ENCODE peak calls at places on chromosomes 6 and 20, in seven cellular contexts. C is kidney; X is adrenal gland; H is left ventricle myocardium inferior; R is CD8-positive, alpha-beta T cell; B is heart right ventricle; W is prostate gland. G is an unnamed sample.

GRCh38 chr20:32553618-32554017 is 31.5 kb downstream of the NOL4L start:
- DNase-seq in C (no peak), X (no peak), H (no peak), R (no peak), B (no peak), W (no peak), G (no peak)

GRCh38 chr6:45808917-45809316 is 206.7 kb downstream of the CLIC5 start:
- DNase-seq in C (no peak), X (no peak), H (no peak), R (no peak), B (no peak), W (no peak), G (no peak)

GRCh38 chr20:52684911-52685310 is 287.2 kb upstream of the TSHZ2 start:
- DNase-seq in C (no peak), X (no peak), H (no peak), R (no peak), B (no peak), W (no peak), G (no peak)

GRCh38 chr6:106882133-106882532 is 92.4 kb downstream of the CD24 start:
- DNase-seq in C (no peak), X (no peak), H (no peak), R (no peak), B (no peak), W (no peak), G (no peak)

GRCh38 chr20:40481743-40482458 is 207.1 kb downstream of the MAFB start:
- DNase-seq in C (no peak), X (no peak), H (no peak), R (no peak), B (no peak), W (no peak), G (no peak)

GRCh38 chr20:19013907-19014306 is 198.5 kb upstream of the SLC24A3 start:
- DNase-seq in C (no peak), X (no peak), H (no peak), R (no peak), B (no peak), W (no peak), G (no peak)

GRCh38 chr20:43389839-43390626 is 67.7 kb upstream of the SRSF6 start:
- DNase-seq in C (no peak), X (no peak), H (no peak), R (no peak), B (no peak), W (no peak), G (no peak)

GRCh38 chr6:119628691-119629621 is 279.4 kb upstream of the MAN1A1 start:
- DNase-seq in C (no peak), X (no peak), H (no peak), R (no peak), B (no peak), W (no peak), G (no peak)

GRCh38 chr20:23152308-23152892 is 66.3 kb upstream of the CD93 start:
- DNase-seq in C (peak; percentile 90), X (peak; percentile 85), H (peak; percentile 83), R (peak; percentile 9), B (peak; percentile 80), W (no peak), G (no peak)

GRCh38 chr6:6577736-6578135 is 10.8 kb upstream of the LY86 start:
- DNase-seq in C (no peak), X (no peak), H (no peak), R (no peak), B (no peak), W (no peak), G (no peak)

GRCh38 chr20:53837126-53837826 is 233.1 kb downstream of the BCAS1 start:
- DNase-seq in C (no peak), X (no peak), H (no peak), R (no peak), B (no peak), W (no peak), G (no peak)

GRCh38 chr20:32289661-32290431 is 12.4 kb downstream of the KIF3B start:
- DNase-seq in C (no peak), X (no peak), H (no peak), R (no peak), B (no peak), W (no peak), G (no peak)

GRCh38 chr6:41748102-41748477 is 893 bp upstream of the PGC start:
- DNase-seq in C (no peak), X (no peak), H (no peak), R (no peak), B (no peak), W (no peak), G (no peak)

GRCh38 chr20:43669332-43669731 is 2.4 kb downstream of the MYBL2 start:
- DNase-seq in C (no peak), X (peak; percentile 68), H (no peak), R (no peak), B (no peak), W (no peak), G (no peak)

GRCh38 chr6:144285798-144286502 is 815 bp downstream of the UTRN start:
- DNase-seq in C (peak; percentile 95), X (peak; percentile 82), H (peak; percentile 83), R (peak; percentile 43), B (peak; percentile 85), W (peak; percentile 68), G (peak; percentile 39)

GRCh38 chr6:45703041-45703739 is 312.5 kb downstream of the CLIC5 start:
- DNase-seq in C (no peak), X (no peak), H (no peak), R (no peak), B (no peak), W (no peak), G (no peak)

GRCh38 chr6:4914412-4915159 is 89.3 kb downstream of the RPP40 start:
- DNase-seq in C (no peak), X (no peak), H (no peak), R (no peak), B (no peak), W (no peak), G (no peak)

GRCh38 chr6:19995575-19996257 is 158.5 kb downstream of the ID4 start:
- DNase-seq in C (no peak), X (no peak), H (no peak), R (no peak), B (no peak), W (no peak), G (no peak)

GRCh38 chr6:154555075-154555677 is 44.7 kb upstream of the CNKSR3 start:
- DNase-seq in C (no peak), X (no peak), H (no peak), R (no peak), B (no peak), W (no peak), G (no peak)

GRCh38 chr6:74343804-74344203 is 647.8 kb downstream of the CD109 start:
- DNase-seq in C (no peak), X (no peak), H (no peak), R (no peak), B (no peak), W (no peak), G (no peak)

GRCh38 chr20:59743767-59744485 is 139.6 kb downstream of the PHACTR3 start:
- DNase-seq in C (no peak), X (no peak), H (no peak), R (no peak), B (no peak), W (no peak), G (no peak)

GRCh38 chr6:106082735-106083398 is 3.3 kb upstream of the PRDM1 start:
- DNase-seq in C (no peak), X (no peak), H (no peak), R (no peak), B (no peak), W (no peak), G (no peak)

GRCh38 chr6:12313992-12314589 is 23.9 kb downstream of the EDN1 start:
- DNase-seq in C (peak; percentile 55), X (no peak), H (no peak), R (no peak), B (no peak), W (peak; percentile 53), G (no peak)

GRCh38 chr6:10809098-10809497 is 29.2 kb downstream of the MAK start:
- DNase-seq in C (no peak), X (no peak), H (no peak), R (no peak), B (no peak), W (no peak), G (no peak)

GRCh38 chr6:91575032-91575431 is 988.2 kb upstream of the MAP3K7 start:
- DNase-seq in C (no peak), X (no peak), H (no peak), R (no peak), B (no peak), W (no peak), G (no peak)

DNA sequence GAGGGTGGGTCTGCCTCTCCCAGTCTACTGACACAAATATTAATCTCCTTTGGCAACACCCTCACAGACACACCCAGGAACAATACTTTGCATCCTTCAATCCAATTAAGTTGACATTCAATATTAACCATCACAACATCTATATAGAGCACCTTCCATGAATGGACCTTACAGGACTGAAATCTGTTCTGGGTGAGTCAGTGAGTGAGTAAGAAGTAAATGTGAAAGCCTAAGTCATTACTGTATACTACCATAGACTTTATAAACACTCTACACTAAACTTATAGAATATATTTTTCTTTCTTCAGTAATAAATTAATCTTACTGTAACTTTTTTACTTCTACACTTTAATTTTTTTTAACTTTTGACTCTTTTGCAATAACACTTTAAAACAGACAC is 993.8 kb upstream of the MAP3K7 start:
- DNase-seq in C (no peak), X (no peak), H (no peak), R (no peak), B (no peak), W (no peak), G (no peak)
- H3K4me3 ChIP-seq in C (no peak overlapping the region), X (no peak overlapping the region), H (no peak overlapping the region), R (no peak overlapping the region), B (no peak overlapping the region), W (no peak overlapping the region), G (no peak overlapping the region)

GRCh38 chr6:111377558-111378120 is 105.4 kb downstream of the REV3L start:
- DNase-seq in C (no peak), X (no peak), H (no peak), R (no peak), B (no peak), W (no peak), G (no peak)
- TF ChIP-seq CTCF in C (no peak), X (no peak), H (no peak), R (no peak), B (no peak), W (no peak), G (no peak)

GRCh38 chr6:109854541-109855308 is 123.4 kb upstream of the GPR6 start:
- DNase-seq in C (no peak), X (no peak), H (no peak), R (no peak), B (no peak), W (no peak), G (no peak)
- H3K27ac ChIP-seq in C (no peak overlapping the region), X (no peak overlapping the region), H (no peak overlapping the region), R (no peak overlapping the region), B (no peak overlapping the region), W (no peak overlapping the region), G (no peak overlapping the region)

GRCh38 chr20:33864324-33864963 is 53.3 kb downstream of the CHMP4B start:
- DNase-seq in C (no peak), X (no peak), H (no peak), R (no peak), B (no peak), W (no peak), G (no peak)

GRCh38 chr20:33862709-33863403 is 51.7 kb downstream of the CHMP4B start:
- DNase-seq in C (peak; percentile 75), X (peak; percentile 38), H (peak; percentile 27), R (peak; percentile 43), B (peak; percentile 46), W (peak; percentile 19), G (peak; percentile 57)

GRCh38 chr20:33865761-33866160 is 54.6 kb downstream of the CHMP4B start:
- DNase-seq in C (peak; percentile 42), X (no peak), H (no peak), R (no peak), B (no peak), W (no peak), G (no peak)

GRCh38 chr20:33861458-33861857 is 50.3 kb downstream of the CHMP4B start:
- DNase-seq in C (no peak), X (no peak), H (no peak), R (no peak), B (no peak), W (no peak), G (no peak)

GRCh38 chr20:33863440-33864323 is 52.5 kb downstream of the CHMP4B start:
- DNase-seq in C (no peak), X (no peak), H (no peak), R (no peak), B (no peak), W (no peak), G (no peak)
- H3K4me3 ChIP-seq in C (no peak overlapping the region), X (no peak overlapping the region), H (no peak overlapping the region), R (no peak overlapping the region), B (no peak overlapping the region), W (no peak overlapping the region), G (no peak overlapping the region)

G was measured in dorsolateral prefrontal cortex.